ENCODE peak calls at places on chromosome 6, in eight cellular contexts. E is heart left ventricle; X is PC-3; I is endodermal cell; Q is CD8-positive, alpha-beta T cell; Y is pancreas; T is neural progenitor cell; C is breast epithelium. Z is an unnamed sample. For H3K4me1, the result is how much of the 10 kb centered on the place peaks cover.

GRCh38 chr6:40054186-40054585 is 119.9 kb upstream of the MOCS1 start:
- DNase-seq in E (no peak), X (no peak), I (no peak), Q (no peak), Y (no peak), T (no peak), C (no peak), Z (no peak)

GRCh38 chr6:101000334-101000733 is 119.2 kb upstream of the ASCC3 start:
- DNase-seq in E (no peak), X (peak), I (no peak), Q (no peak), Y (no peak), T (no peak), C (no peak), Z (no peak)

GRCh38 chr6:121297699-121298098 is 36.6 kb downstream of the TBC1D32 start:
- DNase-seq in E (no peak), X (no peak), I (no peak), Q (no peak), Y (no peak), T (no peak), C (no peak), Z (no peak)

GRCh38 chr6:136791296-136792065 is 796 bp downstream of the MAP3K5 start:
- DNase-seq in E (peak), X (peak), I (peak), Q (peak), Y (peak), T (peak), C (peak), Z (peak)

GRCh38 chr6:12185081-12185673 is 105.0 kb upstream of the EDN1 start:
- DNase-seq in E (no peak), X (no peak), I (no peak), Q (no peak), Y (no peak), T (no peak), C (no peak), Z (no peak)

GRCh38 chr6:81241717-81242116 is 510.8 kb downstream of the TENT5A start:
- DNase-seq in E (no peak), X (peak), I (no peak), Q (no peak), Y (no peak), T (peak), C (no peak), Z (no peak)

GRCh38 chr6:163776549-163777378 is 362.2 kb downstream of the QKI start:
- DNase-seq in E (no peak), X (no peak), I (no peak), Q (no peak), Y (no peak), T (no peak), C (no peak), Z (no peak)

GRCh38 chr6:15595461-15596173 is 67.2 kb downstream of the DTNBP1 start:
- DNase-seq in E (peak), X (no peak), I (no peak), Q (no peak), Y (no peak), T (no peak), C (no peak), Z (peak)

GRCh38 chr6:33247977-33248642 is 23.6 kb downstream of the VPS52 start:
- DNase-seq in E (peak), X (peak), I (peak), Q (peak), Y (peak), T (peak), C (peak), Z (peak)

GRCh38 chr6:99933129-99933528 is 60.9 kb downstream of the MCHR2 start:
- DNase-seq in E (no peak), X (peak), I (no peak), Q (no peak), Y (no peak), T (no peak), C (no peak), Z (no peak)

GRCh38 chr6:111642463-111643158 is 36.9 kb upstream of the TRAF3IP2 start:
- DNase-seq in E (peak), X (peak), I (peak), Q (no peak), Y (peak), T (no peak), C (no peak), Z (no peak)

GRCh38 chr6:15911753-15912504 is 217.0 kb upstream of the MYLIP start:
- DNase-seq in E (no peak), X (no peak), I (peak), Q (no peak), Y (no peak), T (no peak), C (no peak), Z (no peak)

GRCh38 chr6:42449917-42450313 is 1.8 kb downstream of the TRERF1 start:
- DNase-seq in E (no peak), X (peak), I (peak), Q (no peak), Y (no peak), T (peak), C (no peak), Z (no peak)

GRCh38 chr6:26155066-26155925 is 68.1 kb downstream of the HFE start:
- DNase-seq in E (peak), X (peak), I (peak), Q (no peak), Y (peak), T (peak), C (peak), Z (no peak)

GRCh38 chr6:113318553-113318952 is 538.6 kb upstream of the MARCKS start:
- DNase-seq in E (no peak), X (no peak), I (no peak), Q (no peak), Y (no peak), T (no peak), C (no peak), Z (no peak)

GRCh38 chr6:70415247-70415646 is 1.9 kb downstream of the FAM135A start:
- DNase-seq in E (no peak), X (no peak), I (no peak), Q (no peak), Y (no peak), T (no peak), C (no peak), Z (no peak)

GRCh38 chr6:15657290-15657689 is 5.5 kb downstream of the DTNBP1 start:
- DNase-seq in E (no peak), X (no peak), I (no peak), Q (no peak), Y (no peak), T (no peak), C (no peak), Z (no peak)

GRCh38 chr6:39911513-39912125 is 22.6 kb downstream of the MOCS1 start:
- DNase-seq in E (no peak), X (no peak), I (no peak), Q (no peak), Y (no peak), T (no peak), C (no peak), Z (no peak)

GRCh38 chr6:52579006-52579660 is 2.3 kb upstream of the TRAM2 start:
- DNase-seq in E (no peak), X (no peak), I (no peak), Q (no peak), Y (no peak), T (no peak), C (no peak), Z (no peak)

GRCh38 chr6:53647437-53648094 is 18.0 kb downstream of the KLHL31 start:
- DNase-seq in E (no peak), X (peak), I (no peak), Q (peak), Y (no peak), T (no peak), C (no peak), Z (no peak)

GRCh38 chr6:11971154-11971553 is 41.0 kb upstream of the HIVEP1 start:
- DNase-seq in E (no peak), X (peak), I (no peak), Q (no peak), Y (no peak), T (no peak), C (no peak), Z (no peak)

GRCh38 chr6:108953681-108954080 is 105.5 kb downstream of the ARMC2 start:
- DNase-seq in E (no peak), X (no peak), I (no peak), Q (no peak), Y (no peak), T (no peak), C (no peak), Z (no peak)

GRCh38 chr6:107185570-107185969 is 70.3 kb upstream of the BEND3 start:
- DNase-seq in E (no peak), X (peak), I (peak), Q (no peak), Y (no peak), T (peak), C (no peak), Z (no peak)
- TF ChIP-seq CTCF in E (peak), X (no peak), I (peak), Q (no peak), Y (no peak), T (peak), C (no peak), Z (peak)

GRCh38 chr6:25035451-25036435 is 100.0 kb upstream of the RIPOR2 start:
- DNase-seq in E (no peak), X (no peak), I (peak), Q (no peak), Y (no peak), T (no peak), C (no peak), Z (no peak)
- H3K4me3 ChIP-seq in E (peak), X (no peak), I (peak), Q (peak), Y (no peak), T (no peak), C (peak), Z (no peak)

GRCh38 chr6:98039876-98040605 is 757.0 kb upstream of the MMS22L start:
- DNase-seq in E (no peak), X (peak), I (peak), Q (no peak), Y (no peak), T (peak), C (no peak), Z (no peak)
- H3K4me1 ChIP-seq in E (under half), X (under half), I (under half), Q (under half), Y (under half), T (half or more), C (under half), Z (under half)

DNA sequence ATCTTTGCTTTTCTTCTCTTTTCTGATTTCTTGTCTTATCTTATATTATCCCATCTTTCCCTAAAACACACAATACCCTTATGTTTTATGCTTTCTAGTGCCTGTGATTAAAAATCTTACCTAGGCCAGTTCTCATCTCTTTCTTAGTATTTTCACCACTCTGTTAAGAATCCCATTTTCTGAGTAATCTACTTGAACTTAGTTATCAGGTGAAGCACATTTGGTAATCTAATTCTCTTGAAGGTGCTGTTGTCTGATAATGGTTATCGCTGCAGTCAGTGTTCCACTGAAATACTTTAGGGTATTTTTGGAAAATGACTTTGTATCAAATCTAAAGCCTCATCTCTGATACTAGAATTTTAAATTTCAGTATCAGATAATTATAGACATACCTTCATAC is 192.5 kb upstream of the MAN1A1 start:
- DNase-seq in E (no peak), X (no peak), I (no peak), Q (no peak), Y (no peak), T (no peak), C (no peak), Z (no peak)
- TF ChIP-seq CTCF in E (no peak), X (no peak), I (no peak), Q (no peak), Y (no peak), T (no peak), C (no peak), Z (no peak)

GRCh38 chr6:143677577-143677890 is 231 bp upstream of the PHACTR2 start:
- DNase-seq in E (no peak), X (no peak), I (no peak), Q (no peak), Y (no peak), T (no peak), C (no peak), Z (no peak)
- H3K4me3 ChIP-seq in E (peak), X (peak), I (peak), Q (peak), Y (peak), T (peak), C (peak), Z (peak)

GRCh38 chr6:142885182-142885867 is 59.7 kb downstream of the HIVEP2 start:
- DNase-seq in E (no peak), X (peak), I (peak), Q (peak), Y (peak), T (peak), C (peak), Z (peak)
- H3K4me1 ChIP-seq in E (half or more), X (under half), I (under half), Q (half or more), Y (under half), T (under half), C (under half), Z (under half)